ENCODE peak calls at places on chromosomes 4 and X, in seven cellular contexts. U, Z, L, X, T, S and Y are unnamed samples.

GRCh38 chrX:114267127-114267526 is 316.8 kb upstream of the HTR2C start:
- DNase-seq in U (no peak), Z (no peak), L (no peak), X (no peak), T (no peak), S (no peak), Y (no peak)

GRCh38 chrX:114800719-114801118 is 216.7 kb downstream of the IL13RA2 start:
- DNase-seq in U (no peak), Z (no peak), L (peak; percentile 12), X (no peak), T (no peak), S (no peak), Y (no peak)

GRCh38 chrX:125439194-125439849 is 119.7 kb downstream of the TEX13C start:
- DNase-seq in U (no peak), Z (no peak), L (no peak), X (no peak), T (no peak), S (no peak), Y (no peak)

GRCh38 chr4:17324431-17324830 is 187.5 kb downstream of the QDPR start:
- DNase-seq in U (peak; percentile 52), Z (no peak), L (peak; percentile 77), X (no peak), T (no peak), S (no peak), Y (no peak)

GRCh38 chrX:132858018-132858417 is 100.4 kb downstream of the HS6ST2 start:
- DNase-seq in U (no peak), Z (no peak), L (no peak), X (no peak), T (no peak), S (no peak), Y (no peak)

GRCh38 chr4:180668732-180669131 is 1574.5 kb upstream of the TENM3 start:
- DNase-seq in U (no peak), Z (no peak), L (no peak), X (no peak), T (no peak), S (no peak), Y (no peak)

GRCh38 chr4:85756938-85757337 is 282.0 kb downstream of the ARHGAP24 start:
- DNase-seq in U (no peak), Z (no peak), L (peak; percentile 62), X (no peak), T (peak; percentile 42), S (no peak), Y (no peak)

GRCh38 chrX:68234171-68234910 is 199.0 kb downstream of the OPHN1 start:
- DNase-seq in U (no peak), Z (no peak), L (no peak), X (no peak), T (no peak), S (no peak), Y (no peak)

GRCh38 chrX:7242613-7243012 is 94.7 kb upstream of the PUDP start:
- DNase-seq in U (no peak), Z (no peak), L (no peak), X (no peak), T (no peak), S (no peak), Y (no peak)

GRCh38 chrX:101348452-101349222 is at the start of gene TIMM8A:
- DNase-seq in U (peak; percentile 77), Z (peak; percentile 94), L (peak; percentile 60), X (peak; percentile 89), T (peak; percentile 92), S (peak; percentile 78), Y (peak; percentile 85)

GRCh38 chrX:123976671-123977316 is 15.3 kb downstream of the STAG2 start:
- DNase-seq in U (no peak), Z (no peak), L (peak; percentile 47), X (no peak), T (peak; percentile 77), S (no peak), Y (no peak)

GRCh38 chr4:2274320-2275043 is 12.6 kb upstream of the MXD4 start:
- DNase-seq in U (no peak), Z (peak; percentile 58), L (no peak), X (no peak), T (no peak), S (no peak), Y (no peak)

GRCh38 chrX:65528293-65528692 is 6.3 kb downstream of the LAS1L start:
- DNase-seq in U (no peak), Z (no peak), L (no peak), X (no peak), T (no peak), S (no peak), Y (no peak)

GRCh38 chr4:52870225-52870624 is 8.1 kb downstream of the RASL11B start:
- DNase-seq in U (no peak), Z (no peak), L (no peak), X (no peak), T (no peak), S (peak; percentile 48), Y (no peak)

GRCh38 chr4:135408109-135408508 is 1206.5 kb upstream of the PABPC4L start:
- DNase-seq in U (no peak), Z (no peak), L (no peak), X (no peak), T (no peak), S (no peak), Y (no peak)

GRCh38 chr4:144709793-144710525 is 64.0 kb downstream of the HHIP start:
- DNase-seq in U (no peak), Z (no peak), L (peak; percentile 66), X (no peak), T (peak; percentile 4), S (no peak), Y (no peak)

GRCh38 chr4:72987741-72988729 is 81.5 kb downstream of the COX18 start:
- DNase-seq in U (no peak), Z (no peak), L (no peak), X (no peak), T (no peak), S (no peak), Y (no peak)

GRCh38 chrX:130738638-130739195 is 164.3 kb downstream of the ENOX2 start:
- DNase-seq in U (no peak), Z (no peak), L (no peak), X (no peak), T (no peak), S (no peak), Y (no peak)

GRCh38 chrX:55008571-55009358 is 8.6 kb downstream of the APEX2 start:
- DNase-seq in U (no peak), Z (no peak), L (peak; percentile 4), X (no peak), T (peak; percentile 74), S (no peak), Y (no peak)

GRCh38 chrX:39645059-39645895 is 452.5 kb downstream of the BCOR start:
- DNase-seq in U (no peak), Z (no peak), L (peak; percentile 59), X (peak; percentile 87), T (peak; percentile 83), S (no peak), Y (peak; percentile 91)

GRCh38 chr4:632391-632790 is 7.0 kb downstream of the PDE6B start:
- DNase-seq in U (no peak), Z (peak; percentile 51), L (no peak), X (no peak), T (peak; percentile 62), S (no peak), Y (peak; percentile 24)

DNA sequence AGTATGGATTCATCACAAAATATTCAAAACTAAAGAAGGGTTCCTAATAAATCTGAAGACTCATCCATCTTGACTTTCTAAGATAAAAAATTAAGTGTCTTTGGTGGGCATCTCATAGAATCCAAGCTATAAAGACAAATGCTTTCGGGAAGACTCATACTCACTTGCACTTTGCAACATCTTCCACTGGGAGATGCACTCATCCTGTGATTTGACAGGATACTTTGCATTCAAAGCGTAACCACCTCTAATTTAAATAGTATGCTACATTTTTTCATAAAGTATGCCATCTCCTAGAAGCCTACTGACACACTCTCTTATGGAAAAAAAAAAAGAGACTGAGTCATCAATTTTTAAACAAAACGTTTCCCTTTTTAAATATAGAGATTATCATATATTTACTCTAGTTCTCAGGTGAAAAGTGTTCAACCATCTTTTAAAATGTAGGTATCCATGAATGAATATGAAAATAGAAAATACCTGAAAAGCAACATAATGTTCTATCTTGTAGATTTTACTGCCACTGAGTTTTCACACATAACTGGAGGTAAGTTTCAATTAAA is 119.6 kb downstream of the KLHL13 start:
- DNase-seq in U (no peak), Z (no peak), L (peak; percentile 63), X (no peak), T (no peak), S (no peak), Y (no peak)
- TF ChIP-seq CTCF in U (no peak), Z (no peak), L (peak; percentile 59), X (no peak), T (peak; percentile 36), S (no peak), Y (no peak)

GRCh38 chr4:56859841-56860240 is 38.3 kb upstream of the SPINK2 start:
- DNase-seq in U (no peak), Z (no peak), L (no peak), X (no peak), T (no peak), S (no peak), Y (no peak)
- H3K27ac ChIP-seq in U (no peak overlapping the region), Z (no peak overlapping the region), L (no peak overlapping the region), X (no peak overlapping the region), T (no peak overlapping the region), S (no peak overlapping the region), Y (no peak overlapping the region)

GRCh38 chr4:77913353-77913752 is 50.7 kb downstream of the MRPL1 start:
- DNase-seq in U (no peak), Z (no peak), L (peak; percentile 76), X (no peak), T (no peak), S (no peak), Y (no peak)

GRCh38 chr4:77911091-77911490 is 48.5 kb downstream of the MRPL1 start:
- DNase-seq in U (no peak), Z (no peak), L (peak; percentile 57), X (no peak), T (no peak), S (no peak), Y (no peak)

GRCh38 chr4:77917075-77917474 is 54.4 kb downstream of the MRPL1 start:
- DNase-seq in U (no peak), Z (no peak), L (no peak), X (no peak), T (no peak), S (no peak), Y (no peak)

GRCh38 chr4:77917601-77918000 is 55.0 kb downstream of the MRPL1 start:
- DNase-seq in U (no peak), Z (no peak), L (no peak), X (no peak), T (no peak), S (no peak), Y (no peak)

DNA sequence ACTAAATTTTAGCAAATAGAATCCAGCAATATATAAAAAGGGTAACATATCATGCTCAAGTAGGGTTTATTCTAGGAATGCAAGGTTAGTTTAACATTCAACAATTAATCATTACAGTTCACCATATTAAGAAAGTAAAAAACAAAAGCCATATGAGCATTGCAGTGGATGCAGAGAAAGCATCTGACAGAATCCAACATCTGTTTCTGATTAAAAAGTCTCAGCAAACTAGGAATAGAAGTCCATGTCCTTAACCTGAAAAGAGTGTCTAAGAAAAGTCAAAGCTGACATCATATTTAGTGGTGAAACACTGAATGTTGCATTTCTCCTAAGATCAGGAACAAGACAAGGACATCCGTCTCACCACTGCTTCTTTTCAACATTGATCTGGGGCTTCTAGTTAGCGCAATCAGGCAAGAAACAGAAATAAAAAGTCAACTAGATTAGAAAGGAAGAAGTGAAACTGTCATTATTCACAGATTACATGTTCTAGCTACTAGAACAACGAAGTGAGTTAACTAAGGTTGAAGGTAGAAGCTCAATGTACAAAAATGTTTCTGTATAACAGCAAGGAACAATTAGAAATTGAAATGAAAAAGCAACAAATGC is 49.3 kb downstream of the MRPL1 start:
- DNase-seq in U (no peak), Z (no peak), L (peak; percentile 37), X (no peak), T (no peak), S (no peak), Y (no peak)
- H3K4me1 ChIP-seq in U (no peaks in the 10 kb centered on the region), Z (peaks cover 32% of the 10 kb centered on the region), L (no peaks in the 10 kb centered on the region), X (no peaks in the 10 kb centered on the region), T (no peaks in the 10 kb centered on the region), S (no peaks in the 10 kb centered on the region), Y (no peaks in the 10 kb centered on the region)

GRCh38 chrX:147803948-147804347 is 107.8 kb upstream of the FMR1 start:
- DNase-seq in U (no peak), Z (no peak), L (no peak), X (no peak), T (no peak), S (no peak), Y (no peak)
- TF ChIP-seq CTCF in U (no peak), Z (no peak), L (no peak), X (no peak), T (no peak), S (no peak), Y (no peak)